ENCODE peak calls at places on chromosomes 5 and 9, in five cellular contexts. One of them, this sample, is unnamed.

GRCh38 chr5:71832812-71833456 is 113.9 kb downstream of the CARTPT start:
- DNase-seq in HuH-7: no peak
- DNase-seq in activated effector memory CD4-positive, alpha-beta T cell treated with anti-CD3 and anti-CD28 coated beads, Interleukin-2, amount 50 U/mL, for 16 hours: no peak
- DNase-seq in T follicular helper cell: no peak
- DNase-seq in stimulated activated CD8-positive, alpha-beta memory T cell treated with anti-CD3 and anti-CD28 coated beads, Interleukin-15, amount 100 ng/mL, for 24 hours: no peak
- DNase-seq in this sample: no peak

GRCh38 chr5:120358949-120359348 is 105.2 kb upstream of the PRR16 start:
- DNase-seq in HuH-7: no peak
- DNase-seq in activated effector memory CD4-positive, alpha-beta T cell treated with anti-CD3 and anti-CD28 coated beads, Interleukin-2, amount 50 U/mL, for 16 hours: no peak
- DNase-seq in stimulated activated CD8-positive, alpha-beta memory T cell treated with anti-CD3 and anti-CD28 coated beads, Interleukin-15, amount 100 ng/mL, for 24 hours: no peak
- DNase-seq in T follicular helper cell: no peak
- DNase-seq in this sample: no peak

GRCh38 chr9:121680236-121680635 is 28.8 kb downstream of the DAB2IP start:
- DNase-seq in stimulated activated CD8-positive, alpha-beta memory T cell treated with anti-CD3 and anti-CD28 coated beads, Interleukin-15, amount 100 ng/mL, for 24 hours: no peak
- DNase-seq in activated effector memory CD4-positive, alpha-beta T cell treated with anti-CD3 and anti-CD28 coated beads, Interleukin-2, amount 50 U/mL, for 16 hours: no peak
- DNase-seq in T follicular helper cell: no peak
- DNase-seq in HuH-7: no peak
- DNase-seq in this sample: no peak

GRCh38 chr9:70169222-70169621 is 89.6 kb upstream of the SMC5 start:
- DNase-seq in T follicular helper cell: no peak
- DNase-seq in HuH-7: no peak
- DNase-seq in activated effector memory CD4-positive, alpha-beta T cell treated with anti-CD3 and anti-CD28 coated beads, Interleukin-2, amount 50 U/mL, for 16 hours: no peak
- DNase-seq in stimulated activated CD8-positive, alpha-beta memory T cell treated with anti-CD3 and anti-CD28 coated beads, Interleukin-15, amount 100 ng/mL, for 24 hours: no peak
- DNase-seq in this sample: no peak

GRCh38 chr9:83011611-83012010 is 51.3 kb downstream of the RASEF start:
- DNase-seq in T follicular helper cell: no peak
- DNase-seq in HuH-7: no peak
- DNase-seq in activated effector memory CD4-positive, alpha-beta T cell treated with anti-CD3 and anti-CD28 coated beads, Interleukin-2, amount 50 U/mL, for 16 hours: no peak
- DNase-seq in stimulated activated CD8-positive, alpha-beta memory T cell treated with anti-CD3 and anti-CD28 coated beads, Interleukin-15, amount 100 ng/mL, for 24 hours: no peak
- DNase-seq in this sample: no peak

GRCh38 chr5:169781452-169782345 is 144.6 kb downstream of the DOCK2 start:
- DNase-seq in T follicular helper cell: no peak
- DNase-seq in stimulated activated CD8-positive, alpha-beta memory T cell treated with anti-CD3 and anti-CD28 coated beads, Interleukin-15, amount 100 ng/mL, for 24 hours: no peak
- DNase-seq in activated effector memory CD4-positive, alpha-beta T cell treated with anti-CD3 and anti-CD28 coated beads, Interleukin-2, amount 50 U/mL, for 16 hours: no peak
- DNase-seq in HuH-7: no peak
- DNase-seq in this sample: no peak

GRCh38 chr5:93072831-93073459 is 508.1 kb downstream of the NR2F1-AS1 start:
- DNase-seq in stimulated activated CD8-positive, alpha-beta memory T cell treated with anti-CD3 and anti-CD28 coated beads, Interleukin-15, amount 100 ng/mL, for 24 hours: no peak
- DNase-seq in activated effector memory CD4-positive, alpha-beta T cell treated with anti-CD3 and anti-CD28 coated beads, Interleukin-2, amount 50 U/mL, for 16 hours: no peak
- DNase-seq in T follicular helper cell: no peak
- DNase-seq in HuH-7: no peak
- DNase-seq in this sample: no peak

GRCh38 chr5:146025108-146025507 is 80.3 kb downstream of the PLAC8L1 start:
- DNase-seq in HuH-7: no peak
- DNase-seq in T follicular helper cell: no peak
- DNase-seq in stimulated activated CD8-positive, alpha-beta memory T cell treated with anti-CD3 and anti-CD28 coated beads, Interleukin-15, amount 100 ng/mL, for 24 hours: no peak
- DNase-seq in activated effector memory CD4-positive, alpha-beta T cell treated with anti-CD3 and anti-CD28 coated beads, Interleukin-2, amount 50 U/mL, for 16 hours: no peak
- DNase-seq in this sample: no peak

GRCh38 chr5:95759634-95760033 is 28.5 kb downstream of the RHOBTB3 start:
- DNase-seq in T follicular helper cell: no peak
- DNase-seq in stimulated activated CD8-positive, alpha-beta memory T cell treated with anti-CD3 and anti-CD28 coated beads, Interleukin-15, amount 100 ng/mL, for 24 hours: no peak
- DNase-seq in HuH-7: peak
- DNase-seq in activated effector memory CD4-positive, alpha-beta T cell treated with anti-CD3 and anti-CD28 coated beads, Interleukin-2, amount 50 U/mL, for 16 hours: no peak
- DNase-seq in this sample: no peak

GRCh38 chr9:27383524-27383923 is 86.6 kb upstream of the EQTN start:
- DNase-seq in T follicular helper cell: no peak
- DNase-seq in activated effector memory CD4-positive, alpha-beta T cell treated with anti-CD3 and anti-CD28 coated beads, Interleukin-2, amount 50 U/mL, for 16 hours: no peak
- DNase-seq in HuH-7: no peak
- DNase-seq in stimulated activated CD8-positive, alpha-beta memory T cell treated with anti-CD3 and anti-CD28 coated beads, Interleukin-15, amount 100 ng/mL, for 24 hours: no peak
- DNase-seq in this sample: no peak

GRCh38 chr9:35685506-35685905 is 4.2 kb downstream of the TPM2 start:
- DNase-seq in HuH-7: no peak
- DNase-seq in activated effector memory CD4-positive, alpha-beta T cell treated with anti-CD3 and anti-CD28 coated beads, Interleukin-2, amount 50 U/mL, for 16 hours: no peak
- DNase-seq in stimulated activated CD8-positive, alpha-beta memory T cell treated with anti-CD3 and anti-CD28 coated beads, Interleukin-15, amount 100 ng/mL, for 24 hours: no peak
- DNase-seq in T follicular helper cell: no peak
- DNase-seq in this sample: no peak

GRCh38 chr5:135185461-135186075 is 151.5 kb upstream of the PITX1 start:
- DNase-seq in stimulated activated CD8-positive, alpha-beta memory T cell treated with anti-CD3 and anti-CD28 coated beads, Interleukin-15, amount 100 ng/mL, for 24 hours: no peak
- DNase-seq in HuH-7: no peak
- DNase-seq in activated effector memory CD4-positive, alpha-beta T cell treated with anti-CD3 and anti-CD28 coated beads, Interleukin-2, amount 50 U/mL, for 16 hours: peak
- DNase-seq in T follicular helper cell: no peak
- DNase-seq in this sample: peak

GRCh38 chr9:89961616-89962341 is 357.0 kb downstream of the GADD45G start:
- DNase-seq in stimulated activated CD8-positive, alpha-beta memory T cell treated with anti-CD3 and anti-CD28 coated beads, Interleukin-15, amount 100 ng/mL, for 24 hours: no peak
- DNase-seq in activated effector memory CD4-positive, alpha-beta T cell treated with anti-CD3 and anti-CD28 coated beads, Interleukin-2, amount 50 U/mL, for 16 hours: no peak
- DNase-seq in HuH-7: no peak
- DNase-seq in T follicular helper cell: no peak
- DNase-seq in this sample: no peak

GRCh38 chr5:72818866-72819534 is 2.5 kb downstream of the TNPO1 start:
- DNase-seq in T follicular helper cell: peak
- DNase-seq in activated effector memory CD4-positive, alpha-beta T cell treated with anti-CD3 and anti-CD28 coated beads, Interleukin-2, amount 50 U/mL, for 16 hours: peak
- DNase-seq in HuH-7: peak
- DNase-seq in stimulated activated CD8-positive, alpha-beta memory T cell treated with anti-CD3 and anti-CD28 coated beads, Interleukin-15, amount 100 ng/mL, for 24 hours: no peak
- DNase-seq in this sample: peak

GRCh38 chr5:179863449-179864085 is 5.0 kb upstream of the MRNIP start:
- DNase-seq in activated effector memory CD4-positive, alpha-beta T cell treated with anti-CD3 and anti-CD28 coated beads, Interleukin-2, amount 50 U/mL, for 16 hours: no peak
- DNase-seq in T follicular helper cell: no peak
- DNase-seq in HuH-7: no peak
- DNase-seq in stimulated activated CD8-positive, alpha-beta memory T cell treated with anti-CD3 and anti-CD28 coated beads, Interleukin-15, amount 100 ng/mL, for 24 hours: no peak
- DNase-seq in this sample: no peak

GRCh38 chr5:179912386-179912785 is 4.7 kb upstream of the TBC1D9B start:
- DNase-seq in activated effector memory CD4-positive, alpha-beta T cell treated with anti-CD3 and anti-CD28 coated beads, Interleukin-2, amount 50 U/mL, for 16 hours: no peak
- DNase-seq in stimulated activated CD8-positive, alpha-beta memory T cell treated with anti-CD3 and anti-CD28 coated beads, Interleukin-15, amount 100 ng/mL, for 24 hours: no peak
- DNase-seq in HuH-7: no peak
- DNase-seq in T follicular helper cell: no peak
- DNase-seq in this sample: no peak